ENCODE peak calls at places on chromosomes 2 and 18, in eight cellular contexts. N is fibroblast of villous mesenchyme; S is renal cortical epithelial cell; Y is activated CD4-positive, alpha-beta T cell treated with anti-CD3 and anti-CD28 coated beads for 24 hours; V is T-helper 9 cell; J is iris pigment epithelial cell; L is NCI-H187; T is hippocampal formation. K is an unnamed sample.

GRCh38 chr2:109380502-109381326 is 233.1 kb downstream of the SEPTIN10 start:
- DNase-seq in N (no peak), S (no peak), Y (no peak), V (no peak), J (peak), L (no peak), T (no peak), K (no peak)

GRCh38 chr18:26052497-26052896 is 37.9 kb downstream of the SS18 start:
- DNase-seq in N (no peak), S (peak), Y (no peak), V (no peak), J (no peak), L (no peak), T (no peak), K (no peak)

GRCh38 chr2:58120626-58121229 is 74.1 kb downstream of the VRK2 start:
- DNase-seq in N (no peak), S (no peak), Y (no peak), V (no peak), J (no peak), L (no peak), T (no peak), K (no peak)

GRCh38 chr2:226995625-226996041 is 159.8 kb downstream of the RHBDD1 start:
- DNase-seq in N (peak), S (peak), Y (peak), V (no peak), J (peak), L (no peak), T (no peak), K (no peak)

GRCh38 chr2:241112592-241112991 is 10.5 kb upstream of the MTERF4 start:
- DNase-seq in N (no peak), S (no peak), Y (no peak), V (peak), J (no peak), L (no peak), T (no peak), K (no peak)

GRCh38 chr18:12911025-12911927 is 27.2 kb upstream of the PTPN2 start:
- DNase-seq in N (no peak), S (peak), Y (peak), V (peak), J (peak), L (no peak), T (no peak), K (no peak)

GRCh38 chr2:20450201-20451108 is 3.6 kb downstream of the RHOB start:
- DNase-seq in N (peak), S (peak), Y (no peak), V (no peak), J (peak), L (no peak), T (peak), K (no peak)

GRCh38 chr2:216147172-216148131 is 38.3 kb downstream of the XRCC5 start:
- DNase-seq in N (no peak), S (no peak), Y (no peak), V (no peak), J (no peak), L (no peak), T (no peak), K (no peak)

GRCh38 chr2:11310212-11310611 is 34.2 kb downstream of the ROCK2 start:
- DNase-seq in N (peak), S (peak), Y (no peak), V (no peak), J (no peak), L (no peak), T (no peak), K (no peak)

GRCh38 chr2:201465524-201465971 is 14.0 kb downstream of the STRADB start:
- DNase-seq in N (no peak), S (no peak), Y (no peak), V (no peak), J (peak), L (no peak), T (peak), K (no peak)

GRCh38 chr18:56246912-56247311 is 391.5 kb downstream of the TXNL1 start:
- DNase-seq in N (no peak), S (no peak), Y (no peak), V (no peak), J (no peak), L (no peak), T (no peak), K (no peak)

GRCh38 chr2:879540-879939 is 71.1 kb upstream of the SNTG2 start:
- DNase-seq in N (no peak), S (no peak), Y (no peak), V (no peak), J (no peak), L (no peak), T (no peak), K (no peak)